ENCODE peak calls at places on chromosomes 5 and 9, in five cellular contexts. B, C, O, L and U are unnamed samples. For H3K27me3, the result is how much of the 10 kb centered on the place peaks cover.

GRCh38 chr5:14591548-14591947 is 10.0 kb downstream of the OTULINL start:
- DNase-seq in B (no peak), C (no peak), O (no peak), L (no peak), U (no peak)

GRCh38 chr9:61665829-61666228 is 476.0 kb downstream of the SPATA31A7 start:
- DNase-seq in B (no peak), C (no peak), O (no peak), L (no peak), U (no peak)

GRCh38 chr5:42984307-42984706 is 55.8 kb downstream of the ANXA2R start:
- DNase-seq in B (no peak), C (no peak), O (no peak), L (no peak), U (no peak)

GRCh38 chr9:129351058-129351641 is 173.1 kb upstream of the IER5L start:
- DNase-seq in B (no peak), C (no peak), O (peak), L (peak), U (no peak)

GRCh38 chr9:113906411-113907110 is 30.5 kb downstream of the ZNF618 start:
- DNase-seq in B (no peak), C (no peak), O (no peak), L (no peak), U (no peak)

GRCh38 chr5:73625314-73625904 is 587 bp upstream of the ARHGEF28 start:
- DNase-seq in B (no peak), C (no peak), O (no peak), L (peak), U (no peak)

GRCh38 chr5:53355316-53355715 is 125.1 kb upstream of the FST start:
- DNase-seq in B (no peak), C (no peak), O (no peak), L (no peak), U (no peak)

GRCh38 chr9:136403915-136404800 is 4.2 kb upstream of the SNAPC4 start:
- DNase-seq in B (no peak), C (no peak), O (no peak), L (no peak), U (no peak)

GRCh38 chr9:83062653-83063527 is at the start of gene RASEF:
- DNase-seq in B (no peak), C (no peak), O (peak), L (peak), U (no peak)

GRCh38 chr5:73592546-73592945 is 27.0 kb downstream of the UTP15 start:
- DNase-seq in B (no peak), C (no peak), O (no peak), L (no peak), U (no peak)

GRCh38 chr9:130421802-130422276 is 22.9 kb upstream of the ASS1 start:
- DNase-seq in B (no peak), C (no peak), O (peak), L (peak), U (no peak)

GRCh38 chr5:53262348-53262970 is 152.9 kb upstream of the MOCS2 start:
- DNase-seq in B (peak), C (no peak), O (peak), L (peak), U (no peak)

DNA sequence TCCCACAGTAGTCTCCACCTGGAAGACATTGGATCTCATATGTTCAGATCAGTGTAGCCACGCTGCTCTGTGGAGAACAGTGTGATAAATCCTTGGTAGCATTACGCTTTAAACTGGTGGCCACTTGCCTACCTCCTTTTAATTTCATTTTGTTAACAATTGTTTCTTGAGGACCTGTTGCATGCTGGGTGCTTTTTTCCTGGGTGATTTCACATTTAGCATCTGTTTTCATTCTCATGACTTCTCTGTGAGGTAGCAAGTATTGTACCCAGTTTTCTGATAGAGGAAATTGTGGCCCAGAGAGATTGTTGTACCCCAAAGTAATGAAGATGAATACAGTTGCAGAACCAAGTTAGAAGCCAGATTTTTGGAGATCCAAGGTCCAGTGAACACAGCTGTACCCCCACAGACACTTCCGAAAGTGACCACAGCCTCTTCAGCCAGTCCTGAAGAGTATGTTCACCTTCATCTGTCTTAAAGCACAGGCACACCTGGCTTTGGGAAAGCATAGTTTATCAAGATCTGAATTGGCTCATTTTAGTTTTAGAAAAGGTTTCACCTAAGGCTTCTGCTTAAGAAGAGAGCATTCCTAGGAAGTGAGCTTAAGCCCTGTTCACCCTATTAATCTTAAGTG is 75.2 kb downstream of the F2RL2 start:
- DNase-seq in B (no peak), C (no peak), O (no peak), L (no peak), U (peak)
- H3K4me3 ChIP-seq in B (no peak), C (no peak), O (no peak), L (no peak), U (no peak)

GRCh38 chr9:34381323-34381722 is 4.6 kb upstream of the MYORG start:
- DNase-seq in B (no peak), C (no peak), O (peak), L (peak), U (no peak)
- H3K27me3 ChIP-seq in B (under half), C (under half), O (under half), L (under half), U (under half)

GRCh38 chr9:131700076-131700475 is 39.8 kb downstream of the RAPGEF1 start:
- DNase-seq in B (no peak), C (peak), O (no peak), L (no peak), U (no peak)
- H3K4me3 ChIP-seq in B (no peak), C (no peak), O (no peak), L (no peak), U (no peak)

DNA sequence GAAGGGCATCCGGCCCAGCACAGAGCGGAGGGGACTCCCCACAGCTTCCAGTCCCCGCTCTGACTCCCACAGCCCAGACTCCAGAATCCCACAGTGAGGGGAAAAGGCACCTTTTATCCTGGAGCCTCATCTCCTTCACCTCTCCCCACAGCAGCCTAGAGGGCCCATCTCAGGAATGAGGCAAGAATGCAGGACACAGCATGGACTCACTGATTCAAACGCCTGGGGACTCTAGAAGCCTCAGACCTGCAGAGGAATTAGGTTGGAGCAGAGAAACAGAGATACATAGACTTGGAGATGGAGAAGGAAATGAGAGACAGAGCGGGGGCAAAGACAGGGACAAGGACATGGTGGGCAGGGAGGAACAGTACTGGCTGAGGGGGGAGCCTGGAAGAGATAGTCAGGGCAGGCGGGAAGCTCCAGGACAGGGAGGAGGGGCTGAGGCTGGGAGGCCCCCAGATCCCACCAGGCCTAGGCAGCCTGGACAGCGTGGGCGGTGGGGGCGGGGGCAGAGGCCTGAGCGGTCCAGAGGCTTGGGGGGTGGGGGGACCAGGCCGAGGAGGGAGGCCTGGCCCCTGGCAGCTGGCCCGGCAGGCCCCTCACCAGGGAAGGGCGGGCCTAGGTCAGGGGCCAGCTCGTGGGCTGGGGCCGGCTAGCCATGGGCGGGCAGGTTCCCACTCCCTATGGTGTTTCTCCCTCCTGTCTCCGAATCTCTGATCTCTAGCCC is 15.8 kb downstream of the CNTFR start:
- DNase-seq in B (no peak), C (no peak), O (peak), L (peak), U (no peak)
- H3K27me3 ChIP-seq in B (under half), C (under half), O (under half), L (under half), U (under half)

DNA sequence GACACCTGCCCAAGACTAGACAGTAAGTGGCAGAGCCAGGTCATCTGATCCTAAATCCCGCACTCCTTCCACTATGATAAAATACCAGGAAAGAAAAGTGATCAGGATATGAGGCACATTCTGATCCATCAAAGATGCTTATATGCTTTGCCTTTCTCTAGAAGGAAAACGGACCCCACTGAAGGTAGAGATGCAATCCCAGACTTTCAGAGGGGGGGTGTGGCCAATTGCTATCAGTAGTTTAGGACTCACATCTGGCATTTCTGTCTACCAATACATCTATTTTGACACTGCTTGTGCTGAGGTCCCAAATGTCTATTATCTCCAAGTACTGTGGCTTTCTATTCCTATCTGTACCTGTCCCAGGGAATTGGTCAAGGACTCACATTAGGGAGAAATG is 1.7 kb downstream of the TRIM52 start:
- DNase-seq in B (no peak), C (no peak), O (no peak), L (no peak), U (no peak)
- H3K4me3 ChIP-seq in B (peak), C (no peak), O (peak), L (peak), U (peak)

DNA sequence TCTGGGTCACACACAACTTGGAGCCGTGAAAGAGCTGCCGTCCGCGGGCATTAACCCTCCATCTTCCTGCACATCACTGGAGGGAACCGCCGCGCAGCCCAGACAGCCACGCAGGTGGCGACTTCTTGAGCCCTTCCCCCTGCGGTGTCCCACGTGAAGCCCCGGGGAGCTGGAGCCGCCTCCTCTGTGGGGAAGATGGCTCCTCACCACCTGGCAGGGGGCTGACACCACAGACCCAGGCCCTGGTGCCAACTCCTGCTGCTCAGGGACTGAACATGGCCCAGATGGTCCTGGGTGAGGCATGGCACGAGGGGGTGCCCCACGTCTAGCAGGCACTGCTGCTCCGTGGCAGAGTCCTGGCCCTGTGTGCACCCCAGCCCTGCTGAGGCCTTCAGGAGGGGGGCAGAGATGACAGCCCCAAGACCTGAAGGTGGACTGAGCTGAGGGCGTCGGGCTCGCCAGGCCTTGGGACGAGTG is 38.9 kb downstream of the NDUFS6 start:
- DNase-seq in B (no peak), C (no peak), O (no peak), L (peak), U (no peak)
- H3K27me3 ChIP-seq in B (under half), C (under half), O (under half), L (under half), U (under half)

DNA sequence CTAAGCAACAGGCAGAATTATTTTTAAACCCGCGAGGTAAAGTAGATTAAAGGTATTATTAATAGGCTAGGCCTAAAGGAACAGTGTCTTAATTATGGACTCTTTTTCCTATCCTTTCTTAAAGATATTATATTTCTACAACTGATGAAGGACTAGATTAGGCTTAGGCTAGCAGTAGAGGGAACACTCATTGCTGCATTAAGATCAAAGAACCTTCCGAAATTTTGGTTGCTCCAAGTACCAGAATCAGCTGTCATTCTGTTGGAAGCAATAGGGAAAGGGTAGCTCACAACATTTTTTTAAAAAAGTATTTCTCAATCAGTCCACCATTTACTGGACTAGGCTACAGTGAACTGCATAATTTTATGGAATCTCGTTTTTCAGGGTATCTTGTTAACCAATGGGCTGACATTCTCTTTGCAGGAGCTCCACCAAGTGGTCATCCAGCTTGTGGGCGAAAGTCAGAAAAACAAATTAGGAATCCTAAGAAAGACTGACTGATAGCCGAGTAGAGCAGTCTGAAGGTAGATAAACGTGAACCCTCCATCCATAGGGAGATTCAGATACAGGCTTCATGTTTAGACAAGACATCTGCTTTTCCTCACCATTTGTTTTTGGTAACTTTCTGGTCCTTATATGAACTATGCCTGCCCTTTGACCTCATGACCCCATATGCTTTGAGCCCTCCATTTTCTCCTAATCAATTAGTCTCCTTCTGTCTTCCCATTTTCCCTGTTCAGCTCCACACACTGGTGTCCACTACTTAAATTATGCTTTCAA is 103.6 kb upstream of the CHD1 start:
- DNase-seq in B (peak), C (peak), O (peak), L (peak), U (no peak)
- H3K4me3 ChIP-seq in B (peak), C (no peak), O (no peak), L (no peak), U (no peak)

GRCh38 chr9:93959739-93960154 is 4.6 kb upstream of the BARX1 start:
- DNase-seq in B (no peak), C (no peak), O (no peak), L (no peak), U (no peak)
- H3K27me3 ChIP-seq in B (under half), C (half or more), O (half or more), L (half or more), U (under half)

DNA sequence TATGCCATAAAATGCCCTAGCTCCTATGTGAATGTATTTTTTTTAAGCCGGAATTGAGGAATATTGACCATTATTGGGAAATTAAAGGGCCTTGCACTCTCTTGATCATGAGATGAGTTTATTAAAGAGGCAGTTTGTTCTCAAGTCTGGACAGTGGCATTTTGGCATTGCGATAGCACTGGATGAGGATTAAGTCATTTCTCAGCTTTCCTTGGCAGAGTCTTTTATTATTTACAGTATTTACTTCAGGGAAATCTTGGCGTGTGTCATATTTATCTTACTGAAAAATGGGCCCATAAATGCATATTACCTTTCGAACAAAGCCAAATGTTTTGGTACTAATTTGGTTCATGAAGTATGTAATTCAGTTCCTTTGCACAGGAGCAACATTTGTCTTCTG is 194.4 kb downstream of the EBF1 start:
- DNase-seq in B (no peak), C (no peak), O (no peak), L (no peak), U (no peak)
- H3K4me3 ChIP-seq in B (no peak), C (no peak), O (no peak), L (no peak), U (no peak)

DNA sequence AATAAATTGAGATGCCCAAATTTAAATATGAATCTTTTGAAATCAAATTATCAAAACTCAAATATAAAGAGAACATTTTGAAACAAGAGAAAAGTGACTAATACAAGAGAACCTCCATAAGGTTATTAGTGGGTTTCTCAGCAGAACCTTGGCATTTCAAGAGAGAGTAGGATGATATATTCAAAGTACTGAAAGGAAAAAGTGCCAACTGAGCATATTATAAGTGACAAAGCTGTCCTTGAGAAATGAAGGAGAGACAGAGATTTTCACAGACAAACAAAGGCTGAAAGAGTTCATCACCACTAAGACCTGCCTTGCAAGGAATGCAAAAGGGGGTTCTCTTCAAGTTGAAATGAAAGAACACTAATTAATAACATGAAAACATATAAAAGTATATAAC is 366.0 kb downstream of the HINT1 start:
- DNase-seq in B (no peak), C (no peak), O (no peak), L (no peak), U (no peak)
- H3K27me3 ChIP-seq in B (under half), C (under half), O (under half), L (under half), U (under half)